ENCODE peak calls at places on chromosomes 4 and X, in four cellular contexts. G is HL-60; C is NB4; D is activated CD4-positive, alpha-beta T cell treated with anti-CD3 and anti-CD28 coated beads for 24 hours. J is an unnamed sample.

GRCh38 chr4:82421796-82422560 is 8.3 kb downstream of the HNRNPDL start:
- DNase-seq in G (no peak), C (peak; percentile 34), D (no peak), J (peak; percentile 42)

GRCh38 chrX:72685810-72686465 is 28.2 kb downstream of the PHKA1 start:
- DNase-seq in C (no peak), D (no peak), G (no peak), J (no peak)

GRCh38 chr4:16029886-16030285 is 53.9 kb downstream of the PROM1 start:
- DNase-seq in D (no peak), G (no peak), C (no peak), J (no peak)

GRCh38 chrX:16445166-16445752 is 204.7 kb upstream of the S100G start:
- DNase-seq in G (no peak), C (peak; percentile 42), D (no peak), J (peak; percentile 47)

GRCh38 chr4:19844436-19844835 is 407.3 kb upstream of the SLIT2 start:
- DNase-seq in G (no peak), D (no peak), C (no peak), J (peak; percentile 43)

GRCh38 chrX:94256396-94256795 is 582.4 kb downstream of the FAM133A start:
- DNase-seq in C (no peak), D (no peak), G (no peak), J (no peak)

GRCh38 chrX:22538581-22538980 is 265.9 kb downstream of the CBLL2 start:
- DNase-seq in C (no peak), D (no peak), G (no peak), J (no peak)

GRCh38 chr4:94826206-94826605 is 68.5 kb downstream of the BMPR1B start:
- DNase-seq in G (no peak), D (no peak), C (no peak), J (no peak)

GRCh38 chr4:124437853-124438495 is 274.6 kb downstream of the ANKRD50 start:
- DNase-seq in G (no peak), C (no peak), D (no peak), J (no peak)

GRCh38 chr4:83255584-83255983 is 29.0 kb downstream of the COQ2 start:
- DNase-seq in C (no peak), D (no peak), G (no peak), J (no peak)

GRCh38 chr4:77040856-77041576 is 34.8 kb downstream of the CCNI start:
- DNase-seq in C (peak; percentile 9), D (no peak), G (no peak), J (peak; percentile 34)

GRCh38 chr4:120723986-120724385 is 198.5 kb downstream of the PRDM5 start:
- DNase-seq in C (no peak), D (no peak), G (no peak), J (peak; percentile 27)

GRCh38 chr4:181659202-181659601 is 584.0 kb upstream of the TENM3 start:
- DNase-seq in C (peak; percentile 15), D (no peak), G (no peak), J (no peak)

GRCh38 chr4:143417679-143418403 is 81.2 kb downstream of the GAB1 start:
- DNase-seq in G (no peak), D (no peak), C (no peak), J (no peak)

GRCh38 chrX:16828126-16828908 is 41.8 kb downstream of the RBBP7 start:
- DNase-seq in D (no peak), C (no peak), G (no peak), J (no peak)

GRCh38 chr4:94298725-94299252 is 43.8 kb downstream of the HPGDS start:
- DNase-seq in G (no peak), D (no peak), C (no peak), J (no peak)

GRCh38 chr4:156792462-156793085 is 179.0 kb downstream of the PDGFC start:
- DNase-seq in G (no peak), C (no peak), D (no peak), J (no peak)

GRCh38 chr4:529563-529962 is 30.6 kb downstream of the PIGG start:
- DNase-seq in D (no peak), G (no peak), C (no peak), J (no peak)

GRCh38 chrX:13485167-13485566 is 84.2 kb upstream of the EGFL6 start:
- DNase-seq in C (no peak), G (no peak), D (no peak), J (no peak)

GRCh38 chrX:110316351-110317078 is 1.4 kb downstream of the AMMECR1 start:
- DNase-seq in C (peak; percentile 39), G (no peak), D (no peak), J (peak; percentile 40)

GRCh38 chr4:42151568-42152506 is 618 bp downstream of the BEND4 start:
- DNase-seq in D (no peak), C (no peak), G (no peak), J (peak; percentile 91)

GRCh38 chr4:107069049-107069448 is 32.9 kb upstream of the DKK2 start:
- DNase-seq in G (no peak), D (no peak), C (no peak), J (no peak)

GRCh38 chr4:37628977-37629609 is 57.1 kb downstream of the RELL1 start:
- DNase-seq in C (peak; percentile 58), D (no peak), G (peak; percentile 24), J (peak; percentile 9)

GRCh38 chrX:75301060-75301459 is 27.2 kb downstream of the UPRT start:
- DNase-seq in C (no peak), G (no peak), D (no peak), J (no peak)

GRCh38 chr4:34432706-34433105 is 1811.6 kb downstream of the ARAP2 start:
- DNase-seq in C (no peak), D (no peak), G (no peak), J (no peak)

GRCh38 chrX:68416592-68416991 is 16.7 kb downstream of the OPHN1 start:
- DNase-seq in C (no peak), G (no peak), D (no peak), J (no peak)

GRCh38 chr4:184423003-184423686 is 51.2 kb downstream of the IRF2 start:
- DNase-seq in C (no peak), G (no peak), D (no peak), J (no peak)

GRCh38 chrX:123206222-123206621 is 22.1 kb downstream of the GRIA3 start:
- DNase-seq in D (no peak), C (no peak), G (no peak), J (peak; percentile 7)

GRCh38 chr4:26175016-26175786 is 145.6 kb upstream of the RBPJ start:
- DNase-seq in D (no peak), C (no peak), G (no peak), J (no peak)